ENCODE peak calls at places on chromosomes 3 and 15, in seven cellular contexts. N, K, E, W, Q, Y and V are unnamed samples.

GRCh38 chr3:141385386-141386079 is 17.2 kb downstream of the ZBTB38 start:
- DNase-seq in N (no peak), K (no peak), E (no peak), W (no peak), Q (no peak), Y (no peak), V (no peak)

GRCh38 chr15:66389098-66389858 is 2.6 kb downstream of the MAP2K1 start:
- DNase-seq in N (no peak), K (no peak), E (no peak), W (peak), Q (no peak), Y (no peak), V (peak)

GRCh38 chr3:117011687-117012250 is 302.2 kb downstream of the TUSC7 start:
- DNase-seq in N (peak), K (peak), E (peak), W (no peak), Q (no peak), Y (no peak), V (no peak)

GRCh38 chr3:38313685-38314084 is 31.6 kb downstream of the SLC22A14 start:
- DNase-seq in N (no peak), K (no peak), E (no peak), W (no peak), Q (no peak), Y (no peak), V (no peak)

GRCh38 chr3:160159346-160159745 is 65.9 kb upstream of the C3orf80 start:
- DNase-seq in N (no peak), K (no peak), E (no peak), W (no peak), Q (no peak), Y (no peak), V (no peak)

GRCh38 chr3:127483902-127484591 is 106.5 kb downstream of the TPRA1 start:
- DNase-seq in N (no peak), K (no peak), E (no peak), W (peak), Q (no peak), Y (no peak), V (peak)

GRCh38 chr3:43079536-43080332 is 26.1 kb downstream of the POMGNT2 start:
- DNase-seq in N (no peak), K (no peak), E (no peak), W (no peak), Q (no peak), Y (no peak), V (no peak)

GRCh38 chr15:48507416-48508065 is 138.0 kb downstream of the FBN1 start:
- DNase-seq in N (peak), K (peak), E (peak), W (peak), Q (no peak), Y (peak), V (peak)

GRCh38 chr3:143586565-143586964 is 261.7 kb downstream of the SLC9A9 start:
- DNase-seq in N (peak), K (peak), E (no peak), W (no peak), Q (no peak), Y (no peak), V (no peak)

GRCh38 chr15:22980189-22981136 is at the start of gene CYFIP1:
- DNase-seq in N (peak), K (peak), E (peak), W (peak), Q (no peak), Y (peak), V (no peak)

GRCh38 chr3:85081191-85081895 is 122.6 kb downstream of the CADM2 start:
- DNase-seq in N (no peak), K (no peak), E (peak), W (no peak), Q (no peak), Y (no peak), V (no peak)

GRCh38 chr15:49199666-49200065 is 29.6 kb downstream of the GALK2 start:
- DNase-seq in N (peak), K (peak), E (peak), W (no peak), Q (no peak), Y (no peak), V (no peak)

GRCh38 chr3:88038561-88038960 is 20.2 kb downstream of the CGGBP1 start:
- DNase-seq in N (peak), K (peak), E (peak), W (no peak), Q (no peak), Y (no peak), V (no peak)

GRCh38 chr15:84645496-84645895 is 8.6 kb downstream of the WDR73 start:
- DNase-seq in N (no peak), K (no peak), E (no peak), W (no peak), Q (no peak), Y (no peak), V (no peak)

GRCh38 chr3:30607032-30607833 is 832 bp downstream of the TGFBR2 start:
- DNase-seq in N (no peak), K (peak), E (peak), W (peak), Q (peak), Y (peak), V (no peak)

GRCh38 chr15:60120100-60120499 is 116.0 kb downstream of the FOXB1 start:
- DNase-seq in N (no peak), K (no peak), E (no peak), W (peak), Q (no peak), Y (no peak), V (peak)

GRCh38 chr15:62400778-62401177 is 235.7 kb upstream of the C2CD4B start:
- DNase-seq in N (no peak), K (no peak), E (no peak), W (no peak), Q (no peak), Y (no peak), V (no peak)

GRCh38 chr15:62121273-62122015 is 43.6 kb downstream of the C2CD4B start:
- DNase-seq in N (no peak), K (no peak), E (no peak), W (no peak), Q (no peak), Y (no peak), V (no peak)

GRCh38 chr3:139935071-139935865 is at the start of gene CLSTN2:
- DNase-seq in N (peak), K (peak), E (peak), W (peak), Q (no peak), Y (peak), V (no peak)

GRCh38 chr3:168123211-168124173 is 27.8 kb upstream of the GOLIM4 start:
- DNase-seq in N (peak), K (peak), E (no peak), W (no peak), Q (no peak), Y (peak), V (no peak)

GRCh38 chr3:61684386-61684785 is 123.0 kb downstream of the PTPRG start:
- DNase-seq in N (peak), K (no peak), E (no peak), W (no peak), Q (no peak), Y (peak), V (no peak)

GRCh38 chr3:177201707-177202397 is 4.6 kb upstream of the TBL1XR1 start:
- DNase-seq in N (no peak), K (no peak), E (no peak), W (peak), Q (no peak), Y (no peak), V (peak)

GRCh38 chr3:182487048-182487447 is 306.3 kb upstream of the ATP11B start:
- DNase-seq in N (no peak), K (no peak), E (no peak), W (no peak), Q (no peak), Y (no peak), V (no peak)

GRCh38 chr15:74317820-74318375 is 49.5 kb downstream of the CYP11A1 start:
- DNase-seq in N (peak), K (peak), E (peak), W (no peak), Q (no peak), Y (peak), V (no peak)

GRCh38 chr3:146067048-146067447 is 93.9 kb downstream of the PLOD2 start:
- DNase-seq in N (peak), K (peak), E (peak), W (no peak), Q (no peak), Y (no peak), V (no peak)

GRCh38 chr3:37712918-37713819 is 148.5 kb upstream of the CTDSPL start:
- DNase-seq in N (peak), K (peak), E (peak), W (no peak), Q (no peak), Y (no peak), V (no peak)

DNA sequence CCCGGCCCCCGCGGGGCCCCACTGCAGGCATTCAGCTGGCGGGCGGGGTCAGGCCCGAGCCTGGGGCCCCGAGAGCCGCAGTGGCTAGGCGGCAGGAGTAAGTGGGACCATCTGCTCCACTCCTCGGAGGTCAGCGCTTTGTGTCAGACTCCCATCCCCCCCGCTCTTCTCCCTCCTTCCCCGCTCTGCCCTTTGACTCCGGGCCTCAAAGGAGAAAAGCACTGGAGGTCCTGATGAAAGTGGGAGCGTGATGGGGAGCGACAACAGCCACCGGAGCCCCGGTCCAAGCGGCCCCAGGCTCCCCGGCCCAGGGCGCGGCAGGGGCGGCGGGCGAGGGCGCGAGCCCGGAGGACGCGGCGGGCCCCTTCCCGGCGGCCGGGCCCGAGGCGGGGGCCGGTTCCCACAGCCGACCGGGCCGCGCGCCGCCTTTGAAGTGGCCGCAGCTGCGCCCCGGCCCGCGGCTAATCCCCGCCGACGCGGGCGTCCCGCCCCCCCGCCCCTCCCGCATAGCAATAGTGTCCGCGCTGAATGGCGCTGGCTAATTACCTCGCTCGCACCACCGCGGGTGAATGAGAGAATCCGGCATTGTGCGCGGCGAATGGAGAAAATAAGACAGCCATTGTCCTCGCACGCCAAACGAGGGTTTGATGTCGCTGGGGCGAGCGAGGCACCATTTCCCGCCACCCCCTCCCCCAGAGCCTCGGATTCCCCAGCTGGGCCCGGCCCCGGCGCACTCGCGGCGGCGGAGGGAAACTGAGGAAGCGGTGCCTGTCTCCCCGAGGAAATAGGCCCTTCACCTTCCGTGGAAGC is 22.4 kb downstream of the IGDCC3 start:
- DNase-seq in N (no peak), K (peak), E (no peak), W (no peak), Q (no peak), Y (no peak), V (no peak)
- H3K4me3 ChIP-seq in N (peak), K (peak), E (peak), W (no peak), Q (peak), Y (peak), V (no peak)

GRCh38 chr3:9401986-9402385 is 4.6 kb downstream of the SETD5 start:
- DNase-seq in N (no peak), K (no peak), E (no peak), W (no peak), Q (no peak), Y (no peak), V (no peak)
- H3K4me3 ChIP-seq in N (no peak), K (peak), E (peak), W (peak), Q (no peak), Y (no peak), V (no peak)

GRCh38 chr15:52680756-52681155 is 1.6 kb upstream of the ATOSA start:
- DNase-seq in N (no peak), K (no peak), E (no peak), W (no peak), Q (no peak), Y (no peak), V (no peak)
- H3K4me3 ChIP-seq in N (no peak), K (no peak), E (no peak), W (no peak), Q (no peak), Y (no peak), V (no peak)

GRCh38 chr15:91855241-91855640 is 1.7 kb downstream of the SLCO3A1 start:
- DNase-seq in N (no peak), K (no peak), E (no peak), W (no peak), Q (no peak), Y (no peak), V (no peak)

GRCh38 chr15:91857772-91858171 is 4.3 kb downstream of the SLCO3A1 start:
- DNase-seq in N (no peak), K (no peak), E (no peak), W (peak), Q (no peak), Y (no peak), V (no peak)

GRCh38 chr15:91857224-91857585 is 3.7 kb downstream of the SLCO3A1 start:
- DNase-seq in N (no peak), K (no peak), E (no peak), W (no peak), Q (no peak), Y (no peak), V (no peak)

GRCh38 chr15:91853968-91854943 is 748 bp downstream of the SLCO3A1 start:
- DNase-seq in N (peak), K (peak), E (no peak), W (peak), Q (no peak), Y (no peak), V (no peak)

DNA sequence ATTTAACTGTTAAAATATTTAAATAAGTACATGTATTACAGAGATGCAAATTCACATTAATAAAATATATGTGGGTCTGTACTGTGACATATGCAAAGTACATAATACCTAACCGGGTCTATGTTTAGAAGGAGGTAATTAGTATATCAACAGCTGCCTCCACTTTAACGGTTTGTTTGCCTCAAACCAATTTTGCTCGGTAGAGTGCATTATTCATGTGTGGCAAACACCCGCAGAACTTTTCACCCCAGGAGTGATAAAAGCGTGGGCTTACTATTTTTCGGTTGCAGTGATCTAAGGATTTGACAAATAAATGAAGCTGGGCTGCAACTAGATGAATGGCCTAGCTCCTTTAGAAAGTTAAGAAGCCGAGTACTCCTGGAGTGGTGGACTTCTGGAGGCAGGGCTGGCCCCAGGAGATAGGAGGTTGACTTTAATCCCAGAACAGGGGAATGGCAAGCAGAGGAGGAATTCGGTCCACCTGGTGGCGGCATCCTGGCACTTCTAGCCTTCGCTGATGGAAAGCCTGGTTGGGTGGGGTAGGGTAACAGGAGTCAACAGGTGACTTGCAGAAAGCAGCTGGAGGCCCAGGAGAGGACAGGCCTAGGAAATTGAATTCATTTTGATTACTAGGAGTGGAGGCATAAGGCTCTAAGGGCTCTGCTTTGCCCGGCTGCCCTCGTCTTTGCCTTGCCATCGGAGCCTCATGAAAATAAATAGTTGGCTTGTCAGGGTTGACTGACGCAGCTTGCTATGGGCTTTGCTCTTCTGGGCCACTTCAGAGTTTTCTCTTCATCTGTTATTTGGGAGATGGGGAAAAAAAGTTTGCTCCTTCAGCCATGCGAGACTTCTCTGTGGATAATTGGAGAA is 2.4 kb downstream of the SLCO3A1 start:
- DNase-seq in N (peak), K (peak), E (no peak), W (no peak), Q (no peak), Y (no peak), V (no peak)
- H3K4me3 ChIP-seq in N (no peak), K (no peak), E (no peak), W (peak), Q (no peak), Y (no peak), V (no peak)

DNA sequence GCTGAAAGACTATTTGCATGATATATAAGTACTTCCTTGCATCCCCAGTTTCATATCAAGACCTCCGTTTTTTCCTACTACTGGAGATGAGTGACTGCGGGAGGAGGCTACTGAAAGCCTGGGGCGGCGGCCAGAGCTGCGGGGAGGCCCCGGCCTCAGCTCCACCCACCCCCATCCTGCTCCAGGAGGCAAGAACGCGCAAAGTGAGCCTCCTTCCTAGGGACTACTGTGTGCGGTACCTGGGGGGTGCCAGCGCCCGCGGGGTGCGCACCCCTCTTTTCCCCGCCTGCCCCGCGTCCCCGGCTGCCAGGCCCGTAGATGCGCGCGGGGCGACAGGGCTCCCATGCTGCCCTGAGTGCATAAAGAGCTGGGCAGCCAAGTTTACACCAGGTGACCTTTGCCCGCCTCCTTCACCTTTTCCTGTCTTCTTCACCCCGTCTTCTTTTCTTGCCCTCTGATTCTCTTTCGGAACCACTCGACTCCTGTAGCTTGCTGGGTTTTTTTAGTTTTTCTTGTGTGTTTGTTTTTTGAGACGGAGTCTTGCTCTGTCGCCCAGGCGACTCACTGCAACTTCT is 2.5 kb upstream of the USF3 start:
- DNase-seq in N (no peak), K (peak), E (peak), W (peak), Q (no peak), Y (no peak), V (no peak)
- H3K4me3 ChIP-seq in N (peak), K (peak), E (peak), W (peak), Q (peak), Y (peak), V (no peak)

DNA sequence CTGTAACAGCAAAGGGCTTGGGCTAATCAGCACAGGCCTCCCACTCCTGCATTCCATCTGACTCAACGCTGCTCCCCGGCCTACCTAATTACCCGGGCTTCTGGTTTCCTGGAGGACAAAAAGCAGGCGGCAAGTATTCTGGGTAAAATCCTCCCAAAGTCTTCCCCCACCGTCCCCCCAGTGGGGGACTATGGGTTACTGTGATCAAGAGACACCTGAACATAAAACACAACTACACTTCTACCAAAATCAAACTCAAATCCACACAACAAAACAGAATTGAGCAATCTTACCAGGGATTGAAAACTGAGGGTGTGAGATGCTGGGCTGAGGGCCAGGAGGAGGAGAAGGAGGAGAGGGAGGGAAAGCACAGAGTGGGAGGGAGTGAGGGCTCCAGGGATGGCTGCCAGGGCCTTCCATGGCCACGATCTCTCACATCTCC is 8.9 kb upstream of the NCKIPSD start:
- DNase-seq in N (peak), K (peak), E (peak), W (no peak), Q (no peak), Y (peak), V (no peak)
- H3K4me3 ChIP-seq in N (peak), K (peak), E (peak), W (no peak), Q (peak), Y (peak), V (no peak)

GRCh38 chr15:98873441-98874218 is 134.0 kb downstream of the PGPEP1L start:
- DNase-seq in N (peak), K (peak), E (peak), W (no peak), Q (no peak), Y (no peak), V (no peak)
- H3K4me3 ChIP-seq in N (peak), K (peak), E (no peak), W (no peak), Q (no peak), Y (no peak), V (no peak)

GRCh38 chr3:150062492-150062891 is 91.8 kb upstream of the PFN2 start:
- DNase-seq in N (peak), K (peak), E (peak), W (no peak), Q (no peak), Y (no peak), V (no peak)
- H3K4me3 ChIP-seq in N (peak), K (peak), E (peak), W (no peak), Q (no peak), Y (no peak), V (no peak)

DNA sequence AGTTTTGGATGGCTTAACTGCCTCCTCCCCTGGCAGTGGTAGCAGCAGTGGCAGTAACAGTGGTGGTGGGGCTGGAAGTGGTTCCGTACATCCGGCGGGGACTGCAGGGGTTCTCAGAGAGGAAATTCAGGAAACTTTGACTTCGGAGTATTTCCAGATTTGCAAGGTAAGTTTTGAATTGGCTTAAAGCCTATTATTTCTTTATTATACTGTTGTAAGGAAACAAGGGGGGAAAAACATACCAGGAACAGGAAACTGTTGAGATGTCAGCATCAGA is 1.5 kb downstream of the STXBP5L start:
- DNase-seq in N (no peak), K (no peak), E (no peak), W (peak), Q (no peak), Y (no peak), V (peak)
- H3K4me3 ChIP-seq in N (no peak), K (no peak), E (no peak), W (no peak), Q (no peak), Y (peak), V (peak)